ENCODE peak calls at places on chromosome 11, in eight cellular contexts. One of them, this sample, is unnamed.
A peak's percentile ranks its signal among the peaks of the same experiment; 100 is the strongest.

GRCh38 chr11:131808466-131808865 is 438.1 kb downstream of the NTM start:
- DNase-seq in stimulated activated CD4-positive, alpha-beta T cell treated with anti-CD3 and anti-CD28 coated beads, Interleukin-2, amount 100 ng/mL, for 48 hours: no peak
- DNase-seq in Right ventricle myocardium superior: no peak
- DNase-seq in H4: no peak
- DNase-seq in epithelial cell of esophagus: peak; percentile 44
- DNase-seq in head of caudate nucleus: no peak
- DNase-seq in Ammon's horn: no peak
- DNase-seq in nucleus accumbens: no peak
- DNase-seq in this sample: no peak

GRCh38 chr11:2899080-2899783 is 13.7 kb upstream of the CDKN1C start:
- DNase-seq in nucleus accumbens: no peak
- DNase-seq in epithelial cell of esophagus: no peak
- DNase-seq in Ammon's horn: peak; percentile 56
- DNase-seq in Right ventricle myocardium superior: peak; percentile 73
- DNase-seq in head of caudate nucleus: no peak
- DNase-seq in stimulated activated CD4-positive, alpha-beta T cell treated with anti-CD3 and anti-CD28 coated beads, Interleukin-2, amount 100 ng/mL, for 48 hours: no peak
- DNase-seq in H4: no peak
- DNase-seq in this sample: peak; percentile 68

GRCh38 chr11:65150513-65151271 is 16.4 kb upstream of the SYVN1 start:
- DNase-seq in stimulated activated CD4-positive, alpha-beta T cell treated with anti-CD3 and anti-CD28 coated beads, Interleukin-2, amount 100 ng/mL, for 48 hours: peak; percentile 21
- DNase-seq in epithelial cell of esophagus: peak; percentile 91
- DNase-seq in Right ventricle myocardium superior: peak; percentile 92
- DNase-seq in nucleus accumbens: peak; percentile 43
- DNase-seq in Ammon's horn: peak; percentile 78
- DNase-seq in head of caudate nucleus: peak; percentile 50
- DNase-seq in H4: peak; percentile 98
- DNase-seq in this sample: peak; percentile 90

GRCh38 chr11:95156133-95156731 is 66.6 kb downstream of the ENDOD1 start:
- DNase-seq in H4: no peak
- DNase-seq in stimulated activated CD4-positive, alpha-beta T cell treated with anti-CD3 and anti-CD28 coated beads, Interleukin-2, amount 100 ng/mL, for 48 hours: no peak
- DNase-seq in epithelial cell of esophagus: no peak
- DNase-seq in Right ventricle myocardium superior: no peak
- DNase-seq in nucleus accumbens: no peak
- DNase-seq in head of caudate nucleus: no peak
- DNase-seq in Ammon's horn: no peak
- DNase-seq in this sample: no peak

GRCh38 chr11:66068923-66069714 is 953 bp upstream of the PACS1 start:
- DNase-seq in H4: peak; percentile 49
- DNase-seq in Ammon's horn: peak; percentile 66
- DNase-seq in head of caudate nucleus: no peak
- DNase-seq in stimulated activated CD4-positive, alpha-beta T cell treated with anti-CD3 and anti-CD28 coated beads, Interleukin-2, amount 100 ng/mL, for 48 hours: peak; percentile 36
- DNase-seq in Right ventricle myocardium superior: peak; percentile 62
- DNase-seq in epithelial cell of esophagus: peak; percentile 50
- DNase-seq in nucleus accumbens: no peak
- DNase-seq in this sample: no peak

GRCh38 chr11:119236490-119236889 is 30.4 kb downstream of the CBL start:
- DNase-seq in head of caudate nucleus: no peak
- DNase-seq in epithelial cell of esophagus: peak; percentile 55
- DNase-seq in Ammon's horn: no peak
- DNase-seq in stimulated activated CD4-positive, alpha-beta T cell treated with anti-CD3 and anti-CD28 coated beads, Interleukin-2, amount 100 ng/mL, for 48 hours: no peak
- DNase-seq in nucleus accumbens: no peak
- DNase-seq in Right ventricle myocardium superior: no peak
- DNase-seq in H4: no peak
- DNase-seq in this sample: no peak

GRCh38 chr11:1778141-1778911 is 14.6 kb upstream of the CTSD start:
- DNase-seq in head of caudate nucleus: no peak
- DNase-seq in Ammon's horn: no peak
- DNase-seq in Right ventricle myocardium superior: no peak
- DNase-seq in H4: no peak
- DNase-seq in stimulated activated CD4-positive, alpha-beta T cell treated with anti-CD3 and anti-CD28 coated beads, Interleukin-2, amount 100 ng/mL, for 48 hours: no peak
- DNase-seq in epithelial cell of esophagus: no peak
- DNase-seq in nucleus accumbens: no peak
- DNase-seq in this sample: peak; percentile 77

GRCh38 chr11:75195164-75195962 is 44.5 kb downstream of the SLCO2B1 start:
- DNase-seq in head of caudate nucleus: peak; percentile 54
- DNase-seq in H4: no peak
- DNase-seq in nucleus accumbens: no peak
- DNase-seq in Right ventricle myocardium superior: peak; percentile 89
- DNase-seq in Ammon's horn: peak; percentile 84
- DNase-seq in stimulated activated CD4-positive, alpha-beta T cell treated with anti-CD3 and anti-CD28 coated beads, Interleukin-2, amount 100 ng/mL, for 48 hours: no peak
- DNase-seq in epithelial cell of esophagus: no peak
- DNase-seq in this sample: peak; percentile 79

GRCh38 chr11:62928011-62928410 is 6.8 kb upstream of the CHRM1 start:
- DNase-seq in stimulated activated CD4-positive, alpha-beta T cell treated with anti-CD3 and anti-CD28 coated beads, Interleukin-2, amount 100 ng/mL, for 48 hours: no peak
- DNase-seq in H4: no peak
- DNase-seq in nucleus accumbens: no peak
- DNase-seq in epithelial cell of esophagus: no peak
- DNase-seq in head of caudate nucleus: no peak
- DNase-seq in Right ventricle myocardium superior: no peak
- DNase-seq in Ammon's horn: no peak
- DNase-seq in this sample: no peak

GRCh38 chr11:1531418-1531817 is 40.7 kb downstream of the DUSP8 start:
- DNase-seq in Ammon's horn: peak; percentile 39
- DNase-seq in head of caudate nucleus: no peak
- DNase-seq in H4: no peak
- DNase-seq in Right ventricle myocardium superior: peak; percentile 37
- DNase-seq in stimulated activated CD4-positive, alpha-beta T cell treated with anti-CD3 and anti-CD28 coated beads, Interleukin-2, amount 100 ng/mL, for 48 hours: no peak
- DNase-seq in nucleus accumbens: no peak
- DNase-seq in epithelial cell of esophagus: peak; percentile 71
- DNase-seq in this sample: no peak

GRCh38 chr11:10488581-10489443 is 33.7 kb downstream of the AMPD3 start:
- DNase-seq in stimulated activated CD4-positive, alpha-beta T cell treated with anti-CD3 and anti-CD28 coated beads, Interleukin-2, amount 100 ng/mL, for 48 hours: no peak
- DNase-seq in H4: no peak
- DNase-seq in epithelial cell of esophagus: peak; percentile 99
- DNase-seq in Right ventricle myocardium superior: no peak
- DNase-seq in head of caudate nucleus: no peak
- DNase-seq in nucleus accumbens: no peak
- DNase-seq in Ammon's horn: no peak
- DNase-seq in this sample: peak; percentile 81

GRCh38 chr11:46597609-46598219 is 3.9 kb upstream of the AMBRA1 start:
- DNase-seq in stimulated activated CD4-positive, alpha-beta T cell treated with anti-CD3 and anti-CD28 coated beads, Interleukin-2, amount 100 ng/mL, for 48 hours: no peak
- DNase-seq in nucleus accumbens: no peak
- DNase-seq in Right ventricle myocardium superior: no peak
- DNase-seq in epithelial cell of esophagus: peak; percentile 76
- DNase-seq in Ammon's horn: no peak
- DNase-seq in H4: peak; percentile 58
- DNase-seq in head of caudate nucleus: no peak
- DNase-seq in this sample: no peak

GRCh38 chr11:10023202-10023601 is 270.8 kb downstream of the SBF2 start:
- DNase-seq in nucleus accumbens: no peak
- DNase-seq in stimulated activated CD4-positive, alpha-beta T cell treated with anti-CD3 and anti-CD28 coated beads, Interleukin-2, amount 100 ng/mL, for 48 hours: no peak
- DNase-seq in Right ventricle myocardium superior: no peak
- DNase-seq in epithelial cell of esophagus: no peak
- DNase-seq in head of caudate nucleus: no peak
- DNase-seq in H4: no peak
- DNase-seq in Ammon's horn: no peak
- DNase-seq in this sample: no peak

GRCh38 chr11:7665473-7666291 is 7.6 kb downstream of the CYB5R2 start:
- DNase-seq in Right ventricle myocardium superior: peak; percentile 86
- DNase-seq in head of caudate nucleus: peak; percentile 73
- DNase-seq in nucleus accumbens: no peak
- DNase-seq in stimulated activated CD4-positive, alpha-beta T cell treated with anti-CD3 and anti-CD28 coated beads, Interleukin-2, amount 100 ng/mL, for 48 hours: peak; percentile 69
- DNase-seq in H4: peak; percentile 81
- DNase-seq in epithelial cell of esophagus: peak; percentile 83
- DNase-seq in Ammon's horn: peak; percentile 82
- DNase-seq in this sample: peak; percentile 86

GRCh38 chr11:62147545-62147944 is 23.7 kb downstream of the INCENP start:
- DNase-seq in epithelial cell of esophagus: no peak
- DNase-seq in Right ventricle myocardium superior: no peak
- DNase-seq in head of caudate nucleus: no peak
- DNase-seq in nucleus accumbens: no peak
- DNase-seq in H4: no peak
- DNase-seq in stimulated activated CD4-positive, alpha-beta T cell treated with anti-CD3 and anti-CD28 coated beads, Interleukin-2, amount 100 ng/mL, for 48 hours: no peak
- DNase-seq in Ammon's horn: no peak
- DNase-seq in this sample: no peak

GRCh38 chr11:2912038-2912410 is 17.2 kb downstream of the PHLDA2 start:
- DNase-seq in Right ventricle myocardium superior: no peak
- DNase-seq in stimulated activated CD4-positive, alpha-beta T cell treated with anti-CD3 and anti-CD28 coated beads, Interleukin-2, amount 100 ng/mL, for 48 hours: no peak
- DNase-seq in head of caudate nucleus: no peak
- DNase-seq in epithelial cell of esophagus: no peak
- DNase-seq in nucleus accumbens: no peak
- DNase-seq in Ammon's horn: no peak
- DNase-seq in H4: no peak
- DNase-seq in this sample: no peak

GRCh38 chr11:69088676-69089146 is 40.0 kb downstream of the TPCN2 start:
- DNase-seq in head of caudate nucleus: peak; percentile 76
- DNase-seq in epithelial cell of esophagus: peak; percentile 82
- DNase-seq in H4: peak; percentile 77
- DNase-seq in stimulated activated CD4-positive, alpha-beta T cell treated with anti-CD3 and anti-CD28 coated beads, Interleukin-2, amount 100 ng/mL, for 48 hours: peak; percentile 62
- DNase-seq in Ammon's horn: peak; percentile 80
- DNase-seq in Right ventricle myocardium superior: peak; percentile 70
- DNase-seq in nucleus accumbens: no peak
- DNase-seq in this sample: peak; percentile 81

GRCh38 chr11:117828641-117829368 is 4.3 kb upstream of the FXYD2 start:
- DNase-seq in epithelial cell of esophagus: peak; percentile 76
- DNase-seq in stimulated activated CD4-positive, alpha-beta T cell treated with anti-CD3 and anti-CD28 coated beads, Interleukin-2, amount 100 ng/mL, for 48 hours: peak; percentile 70
- DNase-seq in H4: peak; percentile 62
- DNase-seq in Ammon's horn: no peak
- DNase-seq in head of caudate nucleus: peak; percentile 22
- DNase-seq in Right ventricle myocardium superior: peak; percentile 69
- DNase-seq in nucleus accumbens: no peak
- DNase-seq in this sample: peak; percentile 63

GRCh38 chr11:100800202-100800601 is 113.1 kb downstream of the ARHGAP42 start:
- DNase-seq in head of caudate nucleus: no peak
- DNase-seq in Right ventricle myocardium superior: no peak
- DNase-seq in epithelial cell of esophagus: no peak
- DNase-seq in stimulated activated CD4-positive, alpha-beta T cell treated with anti-CD3 and anti-CD28 coated beads, Interleukin-2, amount 100 ng/mL, for 48 hours: no peak
- DNase-seq in nucleus accumbens: no peak
- DNase-seq in H4: no peak
- DNase-seq in Ammon's horn: no peak
- DNase-seq in this sample: no peak

GRCh38 chr11:113198907-113199660 is 115.3 kb upstream of the TTC12 start:
- DNase-seq in stimulated activated CD4-positive, alpha-beta T cell treated with anti-CD3 and anti-CD28 coated beads, Interleukin-2, amount 100 ng/mL, for 48 hours: no peak
- DNase-seq in epithelial cell of esophagus: peak; percentile 13
- DNase-seq in Right ventricle myocardium superior: no peak
- DNase-seq in nucleus accumbens: no peak
- DNase-seq in head of caudate nucleus: no peak
- DNase-seq in H4: peak; percentile 71
- DNase-seq in Ammon's horn: peak; percentile 70
- DNase-seq in this sample: no peak

GRCh38 chr11:83159901-83160865 is 3.3 kb downstream of the PCF11 start:
- DNase-seq in nucleus accumbens: no peak
- DNase-seq in stimulated activated CD4-positive, alpha-beta T cell treated with anti-CD3 and anti-CD28 coated beads, Interleukin-2, amount 100 ng/mL, for 48 hours: no peak
- DNase-seq in Right ventricle myocardium superior: no peak
- DNase-seq in H4: no peak
- DNase-seq in epithelial cell of esophagus: peak; percentile 95
- DNase-seq in head of caudate nucleus: no peak
- DNase-seq in Ammon's horn: no peak
- DNase-seq in this sample: peak; percentile 67

GRCh38 chr11:128796275-128796674 is 70.8 kb downstream of the KCNJ1 start:
- DNase-seq in head of caudate nucleus: no peak
- DNase-seq in stimulated activated CD4-positive, alpha-beta T cell treated with anti-CD3 and anti-CD28 coated beads, Interleukin-2, amount 100 ng/mL, for 48 hours: no peak
- DNase-seq in Ammon's horn: no peak
- DNase-seq in epithelial cell of esophagus: no peak
- DNase-seq in H4: no peak
- DNase-seq in nucleus accumbens: no peak
- DNase-seq in Right ventricle myocardium superior: no peak
- DNase-seq in this sample: no peak

GRCh38 chr11:118145285-118146227 is 7.1 kb downstream of the SCN4B start:
- DNase-seq in epithelial cell of esophagus: peak; percentile 96
- DNase-seq in Right ventricle myocardium superior: peak; percentile 91
- DNase-seq in Ammon's horn: peak; percentile 85
- DNase-seq in head of caudate nucleus: peak; percentile 84
- DNase-seq in stimulated activated CD4-positive, alpha-beta T cell treated with anti-CD3 and anti-CD28 coated beads, Interleukin-2, amount 100 ng/mL, for 48 hours: peak; percentile 92
- DNase-seq in H4: peak; percentile 63
- DNase-seq in nucleus accumbens: peak; percentile 17
- DNase-seq in this sample: peak; percentile 89

GRCh38 chr11:95338430-95338991 is 107.5 kb upstream of the SESN3 start:
- DNase-seq in head of caudate nucleus: no peak
- DNase-seq in epithelial cell of esophagus: peak; percentile 37
- DNase-seq in Right ventricle myocardium superior: peak; percentile 69
- DNase-seq in stimulated activated CD4-positive, alpha-beta T cell treated with anti-CD3 and anti-CD28 coated beads, Interleukin-2, amount 100 ng/mL, for 48 hours: no peak
- DNase-seq in nucleus accumbens: no peak
- DNase-seq in Ammon's horn: peak; percentile 62
- DNase-seq in H4: peak; percentile 34
- DNase-seq in this sample: peak; percentile 81